ENCODE peak calls at places on chromosomes 11 and 22, in seven cellular contexts. X is memory B cell; U is HFF-Myc; O is HCT116; E is thyroid gland; V is stimulated activated CD8-positive, alpha-beta memory T cell treated with anti-CD3 and anti-CD28 coated beads, Interleukin-4, amount 100 ng/mL, for 1 hour; M is neural progenitor cell. H is an unnamed sample.

GRCh38 chr11:2435288-2436012 is 8.9 kb downstream of the TRPM5 start:
- DNase-seq in O (no peak), E (no peak), M (no peak), V (no peak), U (no peak), X (no peak), H (no peak)

GRCh38 chr11:123286255-123286654 is 91.2 kb upstream of the CLMP start:
- DNase-seq in O (no peak), U (no peak), M (no peak), V (no peak), E (no peak), X (no peak), H (no peak)

GRCh38 chr22:21094911-21095772 is 49.4 kb downstream of the LRRC74B start:
- DNase-seq in E (no peak), U (no peak), M (no peak), V (no peak), X (no peak), O (no peak), H (no peak)

GRCh38 chr22:36934153-36934939 is 20.9 kb downstream of the CSF2RB start:
- DNase-seq in E (no peak), O (no peak), X (no peak), V (no peak), M (no peak), U (no peak), H (no peak)

GRCh38 chr11:73286240-73286810 is 14.2 kb downstream of the P2RY6 start:
- DNase-seq in M (no peak), U (no peak), E (no peak), O (no peak), V (no peak), X (no peak), H (no peak)

GRCh38 chr22:40385041-40385782 is 14.8 kb downstream of the SGSM3 start:
- DNase-seq in X (no peak), M (no peak), V (no peak), O (no peak), U (no peak), E (no peak), H (peak)

GRCh38 chr11:22558638-22559037 is 67.0 kb downstream of the FANCF start:
- DNase-seq in U (no peak), E (no peak), M (no peak), V (no peak), X (no peak), O (no peak), H (no peak)

GRCh38 chr11:18368236-18368635 is 26.1 kb upstream of the LDHA start:
- DNase-seq in U (no peak), O (no peak), V (no peak), E (no peak), M (no peak), X (no peak), H (peak)

GRCh38 chr11:99020324-99021225 is at the start of gene CNTN5:
- DNase-seq in M (peak), X (no peak), O (no peak), U (no peak), E (peak), V (no peak), H (peak)

GRCh38 chr11:12434255-12434654 is 56.9 kb downstream of the PARVA start:
- DNase-seq in U (no peak), X (no peak), M (no peak), O (no peak), E (no peak), V (no peak), H (no peak)

GRCh38 chr11:66287256-66288137 is 1.4 kb downstream of the YIF1A start:
- DNase-seq in E (no peak), X (no peak), U (no peak), O (no peak), V (no peak), M (no peak), H (no peak)

GRCh38 chr22:50473088-50473487 is 1.7 kb downstream of the SBF1 start:
- DNase-seq in U (no peak), V (peak), M (peak), E (no peak), X (peak), O (peak), H (peak)

GRCh38 chr11:32569313-32569881 is 14.2 kb upstream of the EIF3M start:
- DNase-seq in O (no peak), X (no peak), U (no peak), V (no peak), E (no peak), M (no peak), H (no peak)

GRCh38 chr11:2791521-2792375 is 92.0 kb upstream of the KCNQ1OT1 start:
- DNase-seq in E (peak), V (no peak), O (no peak), M (no peak), X (no peak), U (no peak), H (no peak)

GRCh38 chr22:46083383-46084350 is 66.7 kb upstream of the PPARA start:
- DNase-seq in O (no peak), V (no peak), M (no peak), X (no peak), E (no peak), U (no peak), H (no peak)

GRCh38 chr11:17547051-17547577 is at the start of gene OTOG:
- DNase-seq in U (no peak), V (no peak), M (peak), E (peak), O (no peak), X (no peak), H (peak)

GRCh38 chr22:35375031-35375430 is 5.9 kb upstream of the HMOX1 start:
- DNase-seq in X (no peak), E (no peak), O (no peak), V (no peak), U (no peak), M (no peak), H (peak)

GRCh38 chr11:132992838-132993680 is 539.2 kb downstream of the OPCML start:
- DNase-seq in V (no peak), O (no peak), E (no peak), M (peak), U (no peak), X (no peak), H (no peak)

GRCh38 chr22:25744694-25745093 is 2.7 kb downstream of the MYO18B start:
- DNase-seq in E (no peak), V (no peak), U (no peak), O (no peak), X (no peak), M (no peak), H (no peak)

GRCh38 chr22:19766506-19767426 is 6.2 kb downstream of the TBX1 start:
- DNase-seq in E (no peak), O (peak), X (no peak), V (no peak), M (peak), U (no peak), H (peak)

GRCh38 chr11:47907499-47907898 is 59.3 kb upstream of the NUP160 start:
- DNase-seq in U (no peak), E (no peak), X (no peak), O (no peak), M (no peak), V (no peak), H (no peak)

GRCh38 chr11:95577716-95578460 is 211.7 kb downstream of the FAM76B start:
- DNase-seq in E (no peak), O (no peak), U (peak), M (no peak), V (no peak), X (no peak), H (peak)

GRCh38 chr11:1453611-1454386 is 32.8 kb downstream of the MOB2 start:
- DNase-seq in M (peak), O (no peak), V (no peak), U (no peak), E (peak), X (peak), H (peak)

GRCh38 chr22:26283330-26283729 is 114.1 kb downstream of the SEZ6L start:
- DNase-seq in O (no peak), M (no peak), X (no peak), E (no peak), U (no peak), V (no peak), H (no peak)

H was measured in kidney tubule cell.